ENCODE peak calls at places on chromosomes 4 and X, in six cellular contexts. Y, A, G, O, B and F are unnamed samples.

GRCh38 chr4:3634281-3635089 is 102.3 kb upstream of the LRPAP1 start:
- DNase-seq in Y (no peak), A (no peak), G (no peak), O (no peak), B (no peak), F (no peak)

GRCh38 chrX:39693298-39693697 is 404.5 kb downstream of the BCOR start:
- DNase-seq in Y (no peak), A (no peak), G (peak), O (no peak), B (no peak), F (no peak)

GRCh38 chr4:86453044-86453501 is 93.2 kb upstream of the MAPK10 start:
- DNase-seq in Y (peak), A (no peak), G (no peak), O (no peak), B (no peak), F (peak)

GRCh38 chr4:141246683-141247429 is 26.2 kb downstream of the ZNF330 start:
- DNase-seq in Y (no peak), A (no peak), G (peak), O (no peak), B (no peak), F (no peak)

GRCh38 chr4:182062936-182063335 is 180.3 kb upstream of the TENM3 start:
- DNase-seq in Y (no peak), A (no peak), G (peak), O (no peak), B (no peak), F (no peak)

GRCh38 chrX:38664285-38664684 is 102.9 kb downstream of the TSPAN7 start:
- DNase-seq in Y (peak), A (no peak), G (peak), O (no peak), B (no peak), F (peak)

GRCh38 chrX:96707829-96708228 is 23.2 kb downstream of the DIAPH2 start:
- DNase-seq in Y (no peak), A (no peak), G (no peak), O (no peak), B (no peak), F (no peak)

GRCh38 chr4:114857831-114858230 is 255.6 kb downstream of the NDST4 start:
- DNase-seq in Y (no peak), A (no peak), G (no peak), O (no peak), B (no peak), F (no peak)

GRCh38 chrX:39133971-39134370 is 332.7 kb downstream of the MID1IP1 start:
- DNase-seq in Y (no peak), A (no peak), G (no peak), O (no peak), B (peak), F (peak)

GRCh38 chr4:76233967-76234678 is 17.4 kb upstream of the FAM47E start:
- DNase-seq in Y (no peak), A (no peak), G (no peak), O (no peak), B (no peak), F (no peak)

GRCh38 chr4:80114732-80115265 is 41.8 kb upstream of the ANTXR2 start:
- DNase-seq in Y (no peak), A (no peak), G (no peak), O (no peak), B (no peak), F (no peak)